ENCODE peak calls at places on chromosomes 3 and 15, in seven cellular contexts. P, F, T, Q, N, W and O are unnamed samples.

GRCh38 chr3:152307829-152308474 is 39.2 kb downstream of the MBNL1 start:
- DNase-seq in T (no peak), W (no peak), P (no peak), F (no peak), Q (no peak), N (no peak), O (peak)

GRCh38 chr3:159996018-159996417 is 7.4 kb downstream of the IL12A start:
- DNase-seq in W (no peak), P (no peak), Q (no peak), F (no peak), T (no peak), N (no peak), O (no peak)

GRCh38 chr15:70083423-70083822 is 14.3 kb downstream of the TLE3 start:
- DNase-seq in T (no peak), W (no peak), P (no peak), Q (no peak), N (peak), F (no peak), O (no peak)

GRCh38 chr3:182570934-182571594 is 222.2 kb upstream of the ATP11B start:
- DNase-seq in W (no peak), Q (no peak), N (no peak), F (no peak), T (no peak), P (no peak), O (no peak)

GRCh38 chr3:71428841-71429609 is 154.5 kb downstream of the FOXP1 start:
- DNase-seq in F (peak), T (peak), W (peak), P (peak), Q (no peak), N (no peak), O (no peak)

GRCh38 chr3:77196146-77196545 is 156.2 kb downstream of the ROBO2 start:
- DNase-seq in T (no peak), Q (no peak), W (peak), N (no peak), P (no peak), F (no peak), O (no peak)

GRCh38 chr15:101266034-101266433 is 11.3 kb downstream of the SELENOS start:
- DNase-seq in W (no peak), N (no peak), Q (peak), P (no peak), T (no peak), F (no peak), O (no peak)

GRCh38 chr3:148149556-148149955 is 548.1 kb upstream of the AGTR1 start:
- DNase-seq in N (peak), Q (no peak), T (no peak), P (no peak), W (no peak), F (no peak), O (no peak)

GRCh38 chr3:157438371-157438735 is 1.7 kb downstream of the PTX3 start:
- DNase-seq in T (peak), W (no peak), N (peak), Q (no peak), F (peak), P (no peak), O (no peak)

GRCh38 chr15:75050283-75050682 is 26.9 kb downstream of the PPCDC start:
- DNase-seq in Q (no peak), N (no peak), P (no peak), T (no peak), F (no peak), W (no peak), O (no peak)

GRCh38 chr3:139520028-139520737 is 19.4 kb downstream of the RBP1 start:
- DNase-seq in P (no peak), W (peak), T (no peak), Q (no peak), N (no peak), F (no peak), O (no peak)

GRCh38 chr15:57887825-57888224 is 177.7 kb downstream of the ALDH1A2 start:
- DNase-seq in T (no peak), P (no peak), F (no peak), N (no peak), W (no peak), Q (no peak), O (no peak)

GRCh38 chr3:23723930-23724329 is 81.8 kb upstream of the UBE2E1 start:
- DNase-seq in P (no peak), F (no peak), T (no peak), W (no peak), N (no peak), Q (no peak), O (no peak)